ENCODE peak calls at places on chromosomes 3 and 15, in eight cellular contexts. P, G, A, Y, V, U, I and F are unnamed samples.

GRCh38 chr3:143727391-143727790 is 120.9 kb downstream of the SLC9A9 start:
- DNase-seq in P (no peak), G (no peak), A (no peak), Y (no peak), V (no peak), U (no peak), I (no peak), F (no peak)

GRCh38 chr3:23073721-23074300 is 129.3 kb upstream of the UBE2E2 start:
- DNase-seq in P (no peak), G (no peak), A (no peak), Y (no peak), V (no peak), U (no peak), I (no peak), F (no peak)

GRCh38 chr15:66401130-66402021 is 14.7 kb downstream of the MAP2K1 start:
- DNase-seq in P (no peak), G (peak; percentile 75), A (no peak), Y (peak; percentile 45), V (no peak), U (no peak), I (no peak), F (no peak)

GRCh38 chr15:90086868-90087268 is 15.4 kb downstream of the IDH2 start:
- DNase-seq in P (peak; percentile 44), G (peak; percentile 67), A (peak; percentile 77), Y (peak; percentile 68), V (no peak), U (peak; percentile 74), I (no peak), F (no peak)

GRCh38 chr15:62382046-62382445 is 217.0 kb upstream of the C2CD4B start:
- DNase-seq in P (no peak), G (no peak), A (no peak), Y (no peak), V (no peak), U (no peak), I (no peak), F (no peak)

GRCh38 chr3:15312550-15312949 is 19.8 kb downstream of the SH3BP5 start:
- DNase-seq in P (no peak), G (no peak), A (no peak), Y (no peak), V (no peak), U (no peak), I (no peak), F (no peak)

GRCh38 chr3:9769426-9770275 is at the start of gene CAMK1:
- DNase-seq in P (peak; percentile 45), G (peak; percentile 86), A (peak; percentile 92), Y (peak; percentile 44), V (no peak), U (peak; percentile 76), I (no peak), F (no peak)

GRCh38 chr15:89143503-89144162 is 55.4 kb downstream of the ABHD2 start:
- DNase-seq in P (no peak), G (no peak), A (peak; percentile 36), Y (no peak), V (no peak), U (no peak), I (peak; percentile 21), F (no peak)

GRCh38 chr3:142310439-142310838 is 85.1 kb upstream of the GK5 start:
- DNase-seq in P (no peak), G (no peak), A (no peak), Y (no peak), V (no peak), U (no peak), I (no peak), F (no peak)

GRCh38 chr15:88256261-88257230 is at the start of gene NTRK3:
- DNase-seq in P (no peak), G (peak; percentile 78), A (peak; percentile 72), Y (peak; percentile 49), V (no peak), U (no peak), I (no peak), F (no peak)

GRCh38 chr3:196569003-196569516 is 600 bp downstream of the FBXO45 start:
- DNase-seq in P (peak; percentile 14), G (peak; percentile 71), A (no peak), Y (peak; percentile 39), V (no peak), U (no peak), I (no peak), F (no peak)

GRCh38 chr15:33154366-33155166 is 39.9 kb downstream of the FMN1 start:
- DNase-seq in P (no peak), G (no peak), A (no peak), Y (no peak), V (no peak), U (no peak), I (no peak), F (no peak)

GRCh38 chr3:58104155-58104554 is 95.9 kb downstream of the FLNB start:
- DNase-seq in P (no peak), G (no peak), A (no peak), Y (no peak), V (no peak), U (no peak), I (no peak), F (no peak)

GRCh38 chr3:127970966-127971592 is 56.0 kb downstream of the KBTBD12 start:
- DNase-seq in P (peak; percentile 34), G (peak; percentile 79), A (peak; percentile 51), Y (peak; percentile 63), V (peak; percentile 63), U (no peak), I (peak; percentile 26), F (peak; percentile 54)

DNA sequence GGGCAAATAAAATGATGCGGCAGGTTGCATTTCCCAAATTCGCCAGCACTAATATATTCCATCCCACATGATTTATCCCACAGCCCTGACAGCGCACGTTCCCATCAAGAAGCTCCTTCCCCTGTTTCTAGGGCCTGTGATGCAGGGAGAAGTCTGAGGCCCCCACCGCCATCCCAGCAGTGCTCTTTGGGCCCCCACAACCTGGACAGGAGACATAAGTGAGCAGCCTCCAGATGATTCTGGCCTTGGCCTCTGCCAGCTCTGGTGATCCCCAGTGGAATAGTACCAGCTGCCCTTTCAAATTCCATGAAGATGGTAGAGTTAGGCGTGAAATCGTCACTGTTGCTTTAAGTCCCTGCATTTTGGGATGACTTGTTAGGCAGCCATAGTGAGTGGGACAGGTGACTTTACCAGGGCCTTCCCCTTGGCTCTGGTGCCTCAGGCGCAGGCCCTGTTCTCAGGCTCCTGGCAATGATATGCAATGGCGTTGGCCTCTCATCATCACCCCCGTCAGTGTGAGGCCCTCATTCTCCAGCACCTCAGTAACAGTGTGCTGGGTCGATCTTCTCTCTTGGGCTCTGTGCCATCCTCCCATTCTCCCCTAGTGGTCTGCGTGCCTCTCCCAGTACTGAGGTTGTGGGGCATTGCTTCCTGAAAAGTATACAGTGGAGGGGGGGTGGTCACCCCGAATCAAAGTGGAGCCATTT is 263.7 kb downstream of the OCA2 start:
- DNase-seq in P (no peak), G (no peak), A (no peak), Y (no peak), V (no peak), U (no peak), I (no peak), F (no peak)
- TF ChIP-seq REST in P (no peak), G (no peak), A (no peak), Y (no peak), V (no peak), U (no peak), I (no peak), F (no peak)

DNA sequence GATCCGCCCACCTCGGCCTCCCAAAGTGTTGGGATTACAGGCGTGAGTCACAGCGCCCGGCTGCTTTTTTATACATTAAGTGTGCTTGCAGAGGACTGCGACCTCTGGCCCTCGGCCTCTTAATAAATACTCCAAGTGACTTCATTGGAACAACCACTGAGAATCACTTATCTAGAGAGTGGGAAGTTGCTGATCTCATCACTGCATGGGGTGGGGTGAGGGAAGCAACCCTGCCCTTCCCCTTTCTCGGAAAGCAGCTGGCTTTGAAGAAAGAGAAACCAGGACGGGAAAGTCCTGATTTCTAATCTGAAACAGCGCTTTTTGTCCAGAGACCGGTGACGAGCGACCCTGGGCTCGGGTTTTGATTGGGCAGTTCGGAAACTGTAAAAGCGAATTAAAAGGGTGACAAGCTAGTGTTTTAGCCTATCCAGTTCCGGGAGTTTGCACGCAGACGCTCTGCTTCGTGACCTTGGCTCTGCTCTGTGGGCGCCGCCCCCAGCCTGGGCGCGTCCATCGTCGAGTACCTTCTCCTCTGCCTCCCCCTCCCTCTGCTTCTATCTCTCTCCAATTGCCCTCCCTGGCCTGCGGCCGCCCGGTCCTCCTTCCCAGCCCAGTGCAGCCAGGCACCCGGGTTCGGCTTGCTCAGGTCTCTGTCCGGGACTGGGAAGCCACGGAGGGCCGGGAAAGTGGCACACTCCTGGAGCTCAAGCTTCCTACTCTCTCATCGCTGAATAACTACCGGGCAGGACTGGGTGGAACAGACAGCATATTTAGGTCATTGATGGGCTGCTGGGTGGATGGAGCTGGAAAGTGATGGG is 7.5 kb upstream of the TRIM69 start:
- DNase-seq in P (peak; percentile 96), G (peak; percentile 98), A (peak; percentile 87), Y (peak; percentile 95), V (peak; percentile 98), U (peak; percentile 86), I (peak; percentile 100), F (peak; percentile 94)
- TF ChIP-seq REST in P (no peak), G (no peak), A (no peak), Y (no peak), V (no peak), U (no peak), I (no peak), F (no peak)

GRCh38 chr3:184352149-184352785 is 9.1 kb downstream of the CLCN2 start:
- DNase-seq in P (no peak), G (no peak), A (no peak), Y (no peak), V (no peak), U (no peak), I (no peak), F (no peak)
- TF ChIP-seq REST in P (no peak), G (no peak), A (no peak), Y (no peak), V (no peak), U (no peak), I (no peak), F (no peak)

GRCh38 chr15:69311319-69311721 is 12.6 kb downstream of the PAQR5 start:
- DNase-seq in P (no peak), G (no peak), A (no peak), Y (peak; percentile 74), V (no peak), U (no peak), I (no peak), F (no peak)
- TF ChIP-seq REST in P (no peak), G (no peak), A (no peak), Y (no peak), V (no peak), U (no peak), I (no peak), F (no peak)

DNA sequence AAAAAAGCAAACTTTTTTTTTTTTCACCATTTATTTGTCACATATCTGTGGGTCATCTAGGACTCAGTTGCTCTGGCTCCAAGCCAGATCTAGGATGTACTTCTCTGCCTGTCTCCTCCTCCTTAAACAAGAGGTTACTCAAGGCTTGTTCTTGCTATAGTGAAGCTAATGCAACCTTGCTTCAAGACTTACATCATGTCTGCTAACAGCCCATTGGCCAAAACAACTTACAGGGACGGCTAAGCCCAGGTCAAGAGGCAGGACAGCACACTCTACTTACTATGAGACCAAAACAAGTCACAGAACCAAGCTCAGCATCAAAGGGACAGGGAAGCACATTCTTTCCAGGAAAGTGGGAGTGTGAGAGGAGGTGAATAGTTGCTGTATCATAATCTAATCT is 123.8 kb upstream of the BNIP2 start:
- DNase-seq in P (no peak), G (no peak), A (no peak), Y (no peak), V (no peak), U (no peak), I (no peak), F (no peak)
- TF ChIP-seq REST in P (no peak), G (no peak), A (no peak), Y (no peak), V (no peak), U (no peak), I (no peak), F (no peak)